ENCODE peak calls at places on chromosomes 7 and 10, in ten cellular contexts. Y is thoracic aorta; Z is fibroblast of the conjunctiva; X is SK-N-SH; B is RPMI7951; M is cardiac fibroblast; J is NCI-H146; K is AG09319; A is stimulated activated CD4-positive, alpha-beta T cell treated with anti-CD3 and anti-CD28 coated beads, Interleukin-1b, Interleukin-23, amount 100 ng/mL, for 24 hours; F is T1000. Q is an unnamed sample.
A peak's percentile ranks its signal among the peaks of the same experiment; 100 is the strongest.

GRCh38 chr10:72487116-72487515 is 132.4 kb upstream of the DNAJB12 start:
- DNase-seq in Y (no peak), Z (no peak), X (no peak), B (no peak), M (no peak), J (no peak), K (no peak), A (no peak), F (no peak), Q (no peak)

GRCh38 chr10:109183366-109183765 is 739.9 kb downstream of the XPNPEP1 start:
- DNase-seq in Y (no peak), Z (no peak), X (no peak), B (no peak), M (peak; percentile 82), J (no peak), K (no peak), A (no peak), F (no peak), Q (no peak)

GRCh38 chr7:13627455-13627854 is 362.0 kb downstream of the ETV1 start:
- DNase-seq in Y (no peak), Z (no peak), X (no peak), B (no peak), M (no peak), J (no peak), K (no peak), A (no peak), F (no peak), Q (no peak)

GRCh38 chr7:77738871-77739270 is 42.6 kb downstream of the RSBN1L start:
- DNase-seq in Y (no peak), Z (no peak), X (no peak), B (peak; percentile 28), M (peak; percentile 70), J (no peak), K (peak; percentile 10), A (no peak), F (peak; percentile 13), Q (no peak)

GRCh38 chr7:139560678-139561077 is 37.2 kb downstream of the CLEC2L start:
- DNase-seq in Y (no peak), Z (no peak), X (peak; percentile 55), B (no peak), M (no peak), J (peak; percentile 7), K (no peak), A (no peak), F (no peak), Q (peak; percentile 96)

GRCh38 chr7:26857534-26858228 is 6.7 kb downstream of the SKAP2 start:
- DNase-seq in Y (no peak), Z (no peak), X (peak; percentile 13), B (peak; percentile 75), M (peak; percentile 8), J (no peak), K (no peak), A (no peak), F (no peak), Q (peak; percentile 81)

GRCh38 chr10:131199646-131200045 is 111.9 kb downstream of the TCERG1L start:
- DNase-seq in Y (no peak), Z (no peak), X (no peak), B (no peak), M (no peak), J (no peak), K (no peak), A (no peak), F (no peak), Q (peak; percentile 3)

GRCh38 chr7:22544245-22544644 is 44.3 kb upstream of the STEAP1B start:
- DNase-seq in Y (no peak), Z (no peak), X (no peak), B (no peak), M (no peak), J (no peak), K (no peak), A (no peak), F (no peak), Q (no peak)

GRCh38 chr7:100152937-100153666 is 4.4 kb downstream of the LAMTOR4 start:
- DNase-seq in Y (no peak), Z (no peak), X (no peak), B (no peak), M (no peak), J (no peak), K (no peak), A (no peak), F (no peak), Q (no peak)

GRCh38 chr10:69290993-69291392 is 12.7 kb downstream of the HK1 start:
- DNase-seq in Y (no peak), Z (no peak), X (no peak), B (no peak), M (no peak), J (no peak), K (no peak), A (no peak), F (no peak), Q (no peak)

GRCh38 chr10:28946479-28946878 is 269.2 kb downstream of the BAMBI start:
- DNase-seq in Y (no peak), Z (no peak), X (no peak), B (peak; percentile 68), M (peak; percentile 76), J (no peak), K (no peak), A (no peak), F (no peak), Q (no peak)

GRCh38 chr10:1061930-1062769 is 6.0 kb downstream of the WDR37 start:
- DNase-seq in Y (no peak), Z (no peak), X (no peak), B (no peak), M (peak; percentile 59), J (no peak), K (no peak), A (no peak), F (no peak), Q (no peak)

GRCh38 chr10:31669367-31669766 is 259.3 kb downstream of the ARHGAP12 start:
- DNase-seq in Y (no peak), Z (no peak), X (no peak), B (peak; percentile 85), M (no peak), J (no peak), K (no peak), A (no peak), F (no peak), Q (no peak)